ENCODE peak calls at places on chromosomes 6 and 20, in five cellular contexts. S is naive thymus-derived CD4-positive, alpha-beta T cell; V is adrenal gland; R is breast epithelium; B is small intestine. T is an unnamed sample.

GRCh38 chr6:83962592-83962991 is 71.0 kb upstream of the MRAP2 start:
- DNase-seq in S (no peak), V (no peak), R (no peak), B (no peak), T (no peak)

GRCh38 chr20:37567331-37567665 is 39.6 kb upstream of the BLCAP start:
- DNase-seq in S (no peak), V (no peak), R (no peak), B (no peak), T (no peak)

GRCh38 chr6:107965746-107966145 is 7.7 kb upstream of the SEC63 start:
- DNase-seq in S (no peak), V (no peak), R (no peak), B (no peak), T (no peak)

GRCh38 chr6:161353208-161353613 is 79.3 kb upstream of the AGPAT4 start:
- DNase-seq in S (no peak), V (no peak), R (no peak), B (peak; percentile 73), T (no peak)

GRCh38 chr20:44633872-44634600 is 17.5 kb downstream of the ADA start:
- DNase-seq in S (no peak), V (no peak), R (no peak), B (peak; percentile 94), T (no peak)

GRCh38 chr20:38201356-38201755 is 36.3 kb upstream of the TGM2 start:
- DNase-seq in S (no peak), V (no peak), R (no peak), B (no peak), T (no peak)

GRCh38 chr6:33118525-33119123 is 42.8 kb downstream of the HLA-DPB1 start:
- DNase-seq in S (peak; percentile 55), V (no peak), R (no peak), B (peak; percentile 59), T (no peak)

GRCh38 chr6:25388776-25389175 is 109.6 kb downstream of the CARMIL1 start:
- DNase-seq in S (no peak), V (no peak), R (no peak), B (no peak), T (no peak)

GRCh38 chr6:30037182-30037788 is 23.8 kb upstream of the POLR1H start:
- DNase-seq in S (no peak), V (no peak), R (no peak), B (peak; percentile 23), T (no peak)

GRCh38 chr6:93407186-93407585 is 12.2 kb downstream of the EPHA7 start:
- DNase-seq in S (no peak), V (no peak), R (no peak), B (peak; percentile 6), T (no peak)

GRCh38 chr6:152941746-152942145 is 41.1 kb downstream of the FBXO5 start:
- DNase-seq in S (no peak), V (no peak), R (no peak), B (no peak), T (no peak)

GRCh38 chr20:58921564-58921963 is 59.5 kb upstream of the NELFCD start:
- DNase-seq in S (no peak), V (no peak), R (no peak), B (no peak), T (no peak)

GRCh38 chr20:32522525-32522774 is 62.7 kb downstream of the NOL4L start:
- DNase-seq in S (no peak), V (no peak), R (no peak), B (no peak), T (no peak)

DNA sequence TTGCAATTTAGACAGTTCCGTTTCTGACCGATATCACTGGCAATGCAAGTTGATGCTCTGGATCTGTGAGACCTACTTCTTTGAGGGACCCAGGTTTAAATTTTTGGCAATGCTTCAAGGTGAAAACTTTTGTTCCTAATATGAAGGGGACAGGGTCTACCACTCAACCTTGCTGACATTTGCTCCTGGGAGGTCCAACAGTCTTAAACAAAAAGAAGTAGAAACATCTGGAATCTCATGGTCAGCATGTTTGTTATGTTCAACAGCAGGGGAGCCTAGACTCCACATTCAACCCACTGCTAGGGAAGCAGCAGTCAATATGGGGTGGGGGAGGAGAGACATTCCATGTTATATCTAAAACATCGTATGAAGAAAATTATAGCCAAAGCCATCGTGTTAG is 196.4 kb downstream of the SIM1 start:
- DNase-seq in S (no peak), V (no peak), R (no peak), B (no peak), T (no peak)
- H3K27ac ChIP-seq in S (no peak overlapping the region), V (no peak overlapping the region), R (no peak overlapping the region), B (no peak overlapping the region), T (no peak overlapping the region)

DNA sequence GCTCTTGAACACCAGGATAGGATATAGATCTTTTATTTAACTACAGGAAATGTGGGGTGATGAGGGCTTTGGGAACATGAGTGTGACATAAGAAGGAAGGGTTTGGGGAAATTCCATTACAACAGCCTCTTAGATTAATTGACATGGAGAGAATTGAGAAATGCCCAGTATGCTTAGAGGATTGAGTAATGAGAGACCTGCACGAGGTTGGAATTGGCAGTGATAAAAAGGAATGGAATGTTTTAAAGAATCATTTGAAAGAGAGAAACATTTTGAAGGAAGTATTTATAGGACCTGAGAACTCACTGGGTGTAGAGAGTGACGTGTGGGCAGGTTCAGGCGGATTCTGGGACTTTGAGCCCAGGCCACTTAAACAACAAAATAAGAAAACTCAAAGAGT is 227.0 kb downstream of the BMP2 start:
- DNase-seq in S (no peak), V (no peak), R (no peak), B (no peak), T (no peak)
- H3K27ac ChIP-seq in S (no peak overlapping the region), V (no peak overlapping the region), R (no peak overlapping the region), B (no peak overlapping the region), T (no peak overlapping the region)

GRCh38 chr6:1797801-1798200 is 188.1 kb downstream of the FOXC1 start:
- DNase-seq in S (no peak), V (no peak), R (no peak), B (peak; percentile 81), T (no peak)
- H3K27ac ChIP-seq in S (no peak overlapping the region), V (peak overlapping the region; percentile 53), R (no peak overlapping the region), B (peak overlapping the region; percentile 43), T (no peak overlapping the region)

DNA sequence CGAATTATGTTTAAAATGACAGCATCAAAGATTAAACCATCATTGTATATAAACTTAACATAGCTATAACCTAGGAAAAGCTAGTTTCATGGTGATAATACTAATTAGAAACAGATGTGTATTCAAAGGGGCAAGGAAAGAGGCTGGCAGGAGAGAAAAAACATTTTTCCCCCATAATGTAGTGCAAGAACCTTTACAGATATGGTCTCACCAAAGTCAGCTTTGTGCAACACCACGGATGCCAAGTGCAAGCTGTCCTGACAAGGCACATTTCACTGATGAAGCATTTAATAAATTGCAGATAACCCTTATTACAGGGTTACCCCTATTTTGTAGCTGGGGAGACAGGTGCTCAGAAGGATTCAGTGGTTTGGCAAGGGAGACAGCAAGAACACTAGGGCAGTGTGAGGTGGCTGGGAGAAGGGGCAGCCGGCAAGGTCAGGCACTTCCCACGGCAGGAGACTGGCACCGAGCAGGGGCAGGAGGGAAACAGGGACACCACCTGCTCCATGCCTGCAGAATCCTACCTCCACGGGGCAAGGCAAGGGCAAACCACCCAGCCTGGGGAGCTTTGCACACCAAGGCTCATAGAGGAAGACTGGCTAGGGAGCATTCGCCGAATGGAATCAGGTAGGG is 6.5 kb downstream of the RPS6KA2 start:
- DNase-seq in S (no peak), V (peak; percentile 6), R (no peak), B (no peak), T (no peak)
- H3K27ac ChIP-seq in S (no peak overlapping the region), V (peak overlapping the region; percentile 29), R (peak overlapping the region; percentile 67), B (peak overlapping the region; percentile 9), T (no peak overlapping the region)